ENCODE peak calls at places on chromosomes 1 and 21, in four cellular contexts. H, W, F and Z are unnamed samples.

GRCh38 chr21:42475526-42476492 is 20.2 kb downstream of the RSPH1 start:
- DNase-seq in H (no peak), W (no peak), F (no peak), Z (no peak)

GRCh38 chr1:27258598-27258997 is 24.2 kb downstream of the WDTC1 start:
- DNase-seq in H (no peak), W (no peak), F (no peak), Z (no peak)

GRCh38 chr1:8376358-8376840 is 58.5 kb downstream of the SLC45A1 start:
- DNase-seq in H (no peak), W (no peak), F (no peak), Z (no peak)

GRCh38 chr1:162222735-162223134 is 153.2 kb downstream of the NOS1AP start:
- DNase-seq in H (no peak), W (no peak), F (no peak), Z (no peak)

GRCh38 chr1:114457675-114458074 is 53.3 kb downstream of the TRIM33 start:
- DNase-seq in H (no peak), W (no peak), F (no peak), Z (no peak)

GRCh38 chr1:96557336-96557735 is 164.2 kb upstream of the PTBP2 start:
- DNase-seq in H (no peak), W (peak), F (no peak), Z (no peak)

GRCh38 chr1:156025873-156026272 is 5.1 kb upstream of the SSR2 start:
- DNase-seq in H (peak), W (peak), F (no peak), Z (peak)

GRCh38 chr1:94382163-94382562 is 36.0 kb upstream of the ABCD3 start:
- DNase-seq in H (peak), W (no peak), F (no peak), Z (no peak)

GRCh38 chr1:208654241-208654640 is 410.1 kb upstream of the PLXNA2 start:
- DNase-seq in H (peak), W (peak), F (no peak), Z (peak)

DNA sequence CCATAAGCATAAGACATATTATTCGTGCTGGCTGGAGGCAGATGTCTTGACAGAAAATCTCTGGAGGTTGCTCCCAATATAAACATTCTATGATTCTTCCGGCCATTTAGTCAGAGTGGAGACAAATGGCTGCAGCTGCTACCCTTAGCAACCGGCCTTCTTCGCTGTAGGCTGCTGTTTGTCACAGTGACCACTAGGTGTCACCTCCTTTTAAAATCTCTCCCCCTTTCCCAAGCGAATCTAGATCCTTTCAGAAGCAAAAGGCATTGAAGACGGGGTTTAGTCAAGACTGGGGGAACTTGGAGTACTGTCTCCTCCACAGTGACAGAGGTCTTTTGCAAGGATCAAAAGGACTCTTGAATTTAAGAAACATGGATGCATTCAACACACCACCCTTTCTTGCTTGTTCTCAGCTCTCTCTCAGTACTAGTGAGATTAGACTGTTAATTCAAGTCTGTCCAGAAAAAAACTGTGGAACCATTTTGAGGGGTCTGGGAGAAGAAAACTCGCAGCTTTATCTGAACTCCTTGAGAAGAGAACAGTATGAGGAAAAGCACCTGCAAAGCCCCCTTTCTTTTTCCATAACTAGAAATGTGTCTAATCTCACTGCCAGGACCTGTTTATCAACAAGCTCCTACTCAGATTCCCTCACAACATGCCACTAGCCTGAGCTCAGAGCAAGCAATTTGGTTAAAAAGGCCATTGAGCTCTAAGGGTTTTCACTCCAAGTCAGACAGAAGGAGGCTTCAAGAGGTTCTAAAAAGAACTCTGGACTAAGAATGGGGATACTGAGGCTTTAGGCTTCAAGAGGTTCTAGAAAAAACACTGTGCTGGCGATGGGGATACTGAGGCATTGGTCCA is 408.3 kb upstream of the PLXNA2 start:
- DNase-seq in H (peak), W (peak), F (no peak), Z (peak)
- TF ChIP-seq CTCF in H (peak), W (peak), F (peak), Z (peak)

GRCh38 chr1:30907641-30908445 is 715 bp downstream of the SDC3 start:
- DNase-seq in H (no peak), W (no peak), F (no peak), Z (no peak)
- H3K4me3 ChIP-seq in H (peak), W (peak), F (peak), Z (no peak)

DNA sequence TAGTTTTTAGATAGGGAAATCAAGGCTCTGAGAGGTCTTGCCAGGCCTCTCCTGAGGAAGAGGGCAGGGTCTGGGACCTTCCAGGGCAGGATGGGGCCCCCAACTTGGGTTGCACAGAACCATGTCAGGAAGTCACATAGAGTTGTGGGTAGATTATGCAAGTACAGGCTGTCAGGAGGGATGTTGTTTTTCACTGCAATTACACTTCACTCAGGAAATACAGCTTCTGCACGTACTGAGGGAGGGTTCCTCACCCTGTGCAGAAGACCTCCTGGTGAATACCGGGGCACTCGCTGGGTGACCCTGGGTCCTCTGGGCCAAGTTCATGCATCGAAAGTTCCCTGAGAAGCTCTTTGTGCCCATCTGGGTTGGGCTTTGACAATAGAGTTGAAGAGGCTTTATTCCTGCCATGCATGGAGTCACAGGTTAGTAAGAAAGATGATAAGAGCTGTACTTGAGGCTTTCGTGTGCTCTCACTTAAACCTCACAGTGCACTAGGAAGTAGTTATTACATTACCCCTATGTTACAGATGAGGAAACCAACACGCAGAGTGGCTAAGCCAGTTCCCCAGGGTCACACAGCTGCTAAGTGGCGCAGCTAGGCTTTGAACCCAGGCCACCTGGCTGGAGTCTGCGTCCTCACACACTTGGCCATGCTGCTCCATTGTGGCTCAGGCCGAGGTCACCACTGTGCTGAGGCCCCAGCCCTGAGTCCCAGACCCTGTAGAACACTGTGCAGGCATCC is 16.2 kb upstream of the TNFRSF1B start:
- DNase-seq in H (no peak), W (no peak), F (no peak), Z (peak)
- TF ChIP-seq CTCF in H (no peak), W (no peak), F (no peak), Z (no peak)

DNA sequence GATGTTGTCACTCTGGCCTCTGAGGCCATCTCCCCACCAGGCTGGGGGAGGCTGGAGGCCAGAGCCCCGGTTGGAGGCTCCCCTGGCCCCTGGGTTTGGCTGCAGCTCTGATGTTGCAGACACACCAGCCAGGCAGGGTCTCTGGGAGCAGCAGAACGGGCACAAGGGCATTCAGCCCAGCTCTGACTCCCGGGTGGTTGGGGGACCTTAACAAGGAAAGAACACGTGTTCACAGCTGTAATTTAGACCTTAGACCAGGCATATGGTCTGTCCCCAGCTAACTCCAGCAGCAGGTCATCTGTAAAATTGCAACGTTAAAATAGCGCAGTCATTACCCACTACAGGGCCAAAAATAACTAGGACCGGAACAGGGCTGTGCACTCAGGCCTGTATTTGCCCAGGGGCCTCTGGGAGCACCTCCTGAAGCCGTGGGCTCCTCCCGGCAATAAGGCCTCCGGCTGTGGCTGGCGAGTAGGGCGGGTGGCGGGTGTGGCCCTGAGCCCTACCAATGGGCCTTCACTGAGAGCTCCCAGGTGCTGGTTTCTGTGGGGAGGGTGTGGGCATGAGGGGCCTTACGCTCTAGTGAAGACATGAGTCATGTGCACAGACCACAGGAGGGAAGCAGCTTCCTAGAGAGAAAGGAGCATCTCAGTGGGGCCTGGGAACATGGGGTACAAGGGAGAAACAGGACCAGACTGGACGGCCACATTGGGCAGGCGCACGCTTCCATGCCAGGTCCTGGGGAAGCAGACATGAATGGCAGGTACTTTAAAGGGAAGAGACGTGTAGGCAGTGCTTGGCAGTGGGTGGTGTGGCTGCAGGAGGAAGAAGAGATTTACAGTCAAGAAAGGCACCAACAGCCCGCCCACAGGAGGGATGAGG is 6.1 kb downstream of the LDLRAP1 start:
- DNase-seq in H (peak), W (peak), F (no peak), Z (peak)
- H3K4me3 ChIP-seq in H (no peak), W (no peak), F (no peak), Z (peak)

GRCh38 chr1:5709461-5709860 is 282.8 kb downstream of the NPHP4 start:
- DNase-seq in H (no peak), W (no peak), F (no peak), Z (no peak)
- TF ChIP-seq CTCF in H (no peak), W (no peak), F (no peak), Z (no peak)

GRCh38 chr1:9590201-9590600 is 1.5 kb downstream of the TMEM201 start:
- DNase-seq in H (no peak), W (no peak), F (no peak), Z (no peak)
- H3K4me3 ChIP-seq in H (no peak), W (peak), F (no peak), Z (peak)

GRCh38 chr1:107741242-107741641 is 223.7 kb downstream of the VAV3 start:
- DNase-seq in H (no peak), W (no peak), F (no peak), Z (no peak)

GRCh38 chr1:107739183-107739582 is 225.8 kb downstream of the VAV3 start:
- DNase-seq in H (no peak), W (no peak), F (no peak), Z (no peak)

GRCh38 chr1:107740574-107740973 is 224.4 kb downstream of the VAV3 start:
- DNase-seq in H (no peak), W (no peak), F (no peak), Z (no peak)

GRCh38 chr1:107739651-107740050 is 225.3 kb downstream of the VAV3 start:
- DNase-seq in H (no peak), W (no peak), F (no peak), Z (no peak)
- TF ChIP-seq CTCF in H (no peak), W (no peak), F (no peak), Z (no peak)

GRCh38 chr1:6392880-6393399 is 627 bp downstream of the ACOT7 start:
- DNase-seq in H (peak), W (no peak), F (no peak), Z (no peak)
- H3K4me3 ChIP-seq in H (peak), W (peak), F (peak), Z (peak)

GRCh38 chr1:160340146-160340545 is 2.9 kb downstream of the COPA start:
- DNase-seq in H (no peak), W (no peak), F (no peak), Z (no peak)

GRCh38 chr1:160342520-160342919 is 530 bp downstream of the COPA start:
- DNase-seq in H (peak), W (peak), F (no peak), Z (peak)

GRCh38 chr1:160340866-160341265 is 2.2 kb downstream of the COPA start:
- DNase-seq in H (no peak), W (peak), F (no peak), Z (no peak)

GRCh38 chr1:160346953-160347352 is 3.8 kb downstream of the NCSTN start:
- DNase-seq in H (no peak), W (no peak), F (no peak), Z (peak)

DNA sequence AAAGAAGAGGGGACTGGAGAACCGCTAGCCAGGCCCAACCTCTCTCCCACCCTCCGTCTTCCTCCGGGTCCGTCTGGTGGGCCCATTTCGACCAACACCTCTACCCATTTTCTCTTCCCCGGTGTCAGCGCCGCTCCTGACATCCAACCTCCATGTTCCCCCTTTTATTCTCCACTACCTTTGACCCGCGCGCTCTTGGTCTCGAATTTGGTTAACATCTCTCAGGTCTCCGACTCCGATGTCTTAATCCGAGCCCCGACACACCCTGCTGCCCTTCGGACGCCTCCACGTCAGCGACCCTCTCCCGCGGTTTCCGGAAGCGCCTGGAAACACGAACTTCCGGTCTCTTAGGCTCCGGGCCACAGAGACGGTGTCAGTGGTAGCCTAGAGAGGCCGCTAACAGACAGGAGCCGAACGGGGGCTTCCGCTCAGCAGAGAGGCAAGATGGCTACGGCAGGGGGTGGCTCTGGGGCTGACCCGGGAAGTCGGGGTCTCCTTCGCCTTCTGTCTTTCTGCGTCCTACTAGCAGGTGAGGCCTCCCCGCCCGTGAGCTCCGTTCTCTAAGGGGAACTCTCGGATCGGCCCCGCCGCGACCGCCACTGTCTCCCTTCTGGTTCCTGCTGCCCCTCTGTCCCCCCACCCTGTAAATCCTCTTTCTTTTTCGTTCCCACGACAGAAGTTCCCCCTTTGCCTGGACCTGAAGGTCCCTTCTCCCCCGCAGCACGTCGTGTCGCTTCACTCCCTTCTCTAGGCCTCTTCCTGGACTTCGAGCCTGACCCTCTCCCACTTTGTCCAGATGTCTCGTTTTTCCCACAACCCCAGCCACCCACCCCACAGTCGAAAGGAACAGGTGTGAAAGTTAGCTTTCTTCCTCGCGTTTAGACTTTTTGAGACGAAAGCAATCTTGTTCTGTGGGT is at the start of the genes COPA and NCSTN:
- DNase-seq in H (peak), W (peak), F (peak), Z (peak)
- TF ChIP-seq CTCF in H (no peak), W (peak), F (no peak), Z (no peak)